ENCODE peak calls at places on chromosomes 6 and 20, in nine cellular contexts. One of them, this sample, is unnamed.

GRCh38 chr6:89792881-89793280 is 26.7 kb downstream of the MDN1 start:
- DNase-seq in AG08396: peak
- DNase-seq in colonic mucosa: no peak
- DNase-seq in astrocyte of the spinal cord: peak
- DNase-seq in AG09309: peak
- DNase-seq in left cardiac atrium: no peak
- DNase-seq in ecto neural progenitor cell: no peak
- DNase-seq in stimulated activated CD4-positive, alpha-beta T cell treated with anti-CD3 and anti-CD28 coated beads, Interleukin-2, amount 100 ng/mL, for 24 hours: no peak
- DNase-seq in Calu3: peak
- DNase-seq in this sample: no peak

GRCh38 chr6:35566794-35567193 is 54.1 kb upstream of the TULP1 start:
- DNase-seq in AG08396: no peak
- DNase-seq in colonic mucosa: no peak
- DNase-seq in astrocyte of the spinal cord: no peak
- DNase-seq in AG09309: no peak
- DNase-seq in left cardiac atrium: no peak
- DNase-seq in ecto neural progenitor cell: peak
- DNase-seq in stimulated activated CD4-positive, alpha-beta T cell treated with anti-CD3 and anti-CD28 coated beads, Interleukin-2, amount 100 ng/mL, for 24 hours: no peak
- DNase-seq in Calu3: no peak
- DNase-seq in this sample: no peak

GRCh38 chr6:135260612-135261011 is 79.5 kb downstream of the MYB start:
- DNase-seq in AG08396: no peak
- DNase-seq in colonic mucosa: no peak
- DNase-seq in astrocyte of the spinal cord: no peak
- DNase-seq in AG09309: no peak
- DNase-seq in left cardiac atrium: no peak
- DNase-seq in ecto neural progenitor cell: no peak
- DNase-seq in stimulated activated CD4-positive, alpha-beta T cell treated with anti-CD3 and anti-CD28 coated beads, Interleukin-2, amount 100 ng/mL, for 24 hours: no peak
- DNase-seq in Calu3: no peak
- DNase-seq in this sample: no peak

GRCh38 chr6:132153221-132153896 is 202.2 kb upstream of the CCN2 start:
- DNase-seq in AG08396: peak
- DNase-seq in colonic mucosa: no peak
- DNase-seq in astrocyte of the spinal cord: peak
- DNase-seq in AG09309: peak
- DNase-seq in left cardiac atrium: no peak
- DNase-seq in ecto neural progenitor cell: no peak
- DNase-seq in stimulated activated CD4-positive, alpha-beta T cell treated with anti-CD3 and anti-CD28 coated beads, Interleukin-2, amount 100 ng/mL, for 24 hours: no peak
- DNase-seq in Calu3: no peak
- DNase-seq in this sample: no peak

GRCh38 chr20:50048420-50049166 is 64.4 kb downstream of the UBE2V1 start:
- DNase-seq in AG08396: peak
- DNase-seq in colonic mucosa: no peak
- DNase-seq in astrocyte of the spinal cord: peak
- DNase-seq in AG09309: no peak
- DNase-seq in left cardiac atrium: peak
- DNase-seq in ecto neural progenitor cell: no peak
- DNase-seq in stimulated activated CD4-positive, alpha-beta T cell treated with anti-CD3 and anti-CD28 coated beads, Interleukin-2, amount 100 ng/mL, for 24 hours: no peak
- DNase-seq in Calu3: no peak
- DNase-seq in this sample: no peak

GRCh38 chr20:1335961-1336698 is 7.2 kb upstream of the SDCBP2 start:
- DNase-seq in AG08396: no peak
- DNase-seq in colonic mucosa: no peak
- DNase-seq in astrocyte of the spinal cord: no peak
- DNase-seq in AG09309: no peak
- DNase-seq in left cardiac atrium: peak
- DNase-seq in ecto neural progenitor cell: no peak
- DNase-seq in stimulated activated CD4-positive, alpha-beta T cell treated with anti-CD3 and anti-CD28 coated beads, Interleukin-2, amount 100 ng/mL, for 24 hours: no peak
- DNase-seq in Calu3: no peak
- DNase-seq in this sample: no peak

GRCh38 chr6:139068846-139069245 is 40.3 kb downstream of the ABRACL start:
- DNase-seq in AG08396: no peak
- DNase-seq in colonic mucosa: no peak
- DNase-seq in astrocyte of the spinal cord: no peak
- DNase-seq in AG09309: no peak
- DNase-seq in left cardiac atrium: no peak
- DNase-seq in ecto neural progenitor cell: no peak
- DNase-seq in stimulated activated CD4-positive, alpha-beta T cell treated with anti-CD3 and anti-CD28 coated beads, Interleukin-2, amount 100 ng/mL, for 24 hours: no peak
- DNase-seq in Calu3: no peak
- DNase-seq in this sample: no peak

GRCh38 chr20:61688411-61688810 is 377.3 kb downstream of the TAF4 start:
- DNase-seq in AG08396: no peak
- DNase-seq in colonic mucosa: no peak
- DNase-seq in astrocyte of the spinal cord: no peak
- DNase-seq in AG09309: no peak
- DNase-seq in left cardiac atrium: no peak
- DNase-seq in ecto neural progenitor cell: no peak
- DNase-seq in stimulated activated CD4-positive, alpha-beta T cell treated with anti-CD3 and anti-CD28 coated beads, Interleukin-2, amount 100 ng/mL, for 24 hours: no peak
- DNase-seq in Calu3: no peak
- DNase-seq in this sample: no peak

GRCh38 chr6:41801380-41801779 is 13.9 kb downstream of the TOMM6 start:
- DNase-seq in AG08396: peak
- DNase-seq in colonic mucosa: no peak
- DNase-seq in astrocyte of the spinal cord: peak
- DNase-seq in AG09309: no peak
- DNase-seq in left cardiac atrium: no peak
- DNase-seq in ecto neural progenitor cell: no peak
- DNase-seq in stimulated activated CD4-positive, alpha-beta T cell treated with anti-CD3 and anti-CD28 coated beads, Interleukin-2, amount 100 ng/mL, for 24 hours: no peak
- DNase-seq in Calu3: peak
- DNase-seq in this sample: no peak

GRCh38 chr20:25489221-25489863 is 81.9 kb downstream of the GINS1 start:
- DNase-seq in AG08396: no peak
- DNase-seq in colonic mucosa: no peak
- DNase-seq in astrocyte of the spinal cord: no peak
- DNase-seq in AG09309: no peak
- DNase-seq in left cardiac atrium: no peak
- DNase-seq in ecto neural progenitor cell: no peak
- DNase-seq in stimulated activated CD4-positive, alpha-beta T cell treated with anti-CD3 and anti-CD28 coated beads, Interleukin-2, amount 100 ng/mL, for 24 hours: no peak
- DNase-seq in Calu3: no peak
- DNase-seq in this sample: no peak

GRCh38 chr20:33501000-33501399 is 11.1 kb downstream of the CBFA2T2 start:
- DNase-seq in AG08396: no peak
- DNase-seq in colonic mucosa: no peak
- DNase-seq in astrocyte of the spinal cord: no peak
- DNase-seq in AG09309: no peak
- DNase-seq in left cardiac atrium: no peak
- DNase-seq in ecto neural progenitor cell: no peak
- DNase-seq in stimulated activated CD4-positive, alpha-beta T cell treated with anti-CD3 and anti-CD28 coated beads, Interleukin-2, amount 100 ng/mL, for 24 hours: no peak
- DNase-seq in Calu3: no peak
- DNase-seq in this sample: no peak

GRCh38 chr6:10369896-10370295 is 45.0 kb downstream of the TFAP2A start:
- DNase-seq in AG08396: no peak
- DNase-seq in colonic mucosa: no peak
- DNase-seq in astrocyte of the spinal cord: no peak
- DNase-seq in AG09309: peak
- DNase-seq in left cardiac atrium: no peak
- DNase-seq in ecto neural progenitor cell: no peak
- DNase-seq in stimulated activated CD4-positive, alpha-beta T cell treated with anti-CD3 and anti-CD28 coated beads, Interleukin-2, amount 100 ng/mL, for 24 hours: no peak
- DNase-seq in Calu3: no peak
- DNase-seq in this sample: no peak